ENCODE peak calls at places on chromosomes 4 and X, in nine cellular contexts. F, B, L, X, U, C, K, E and Z are unnamed samples.

GRCh38 chr4:13642576-13642975 is 15.1 kb upstream of the BOD1L1 start:
- DNase-seq in E (peak), B (peak), C (peak), K (no peak), X (no peak), F (no peak), U (peak), L (no peak), Z (no peak)

GRCh38 chrX:40143001-40143400 is 45.2 kb upstream of the BCOR start:
- DNase-seq in F (no peak), C (no peak), B (no peak), U (no peak), L (no peak), K (no peak), E (no peak), X (no peak), Z (no peak)

GRCh38 chrX:25015486-25016360 is at the start of gene ARX:
- DNase-seq in E (no peak), U (peak), K (peak), C (peak), X (no peak), F (peak), B (peak), L (peak), Z (peak)

GRCh38 chrX:152479525-152479924 is 28.4 kb upstream of the GABRA3 start:
- DNase-seq in B (peak), L (no peak), K (no peak), X (no peak), E (no peak), F (no peak), C (no peak), U (no peak), Z (no peak)

GRCh38 chr4:98828801-98829200 is 100.1 kb downstream of the EIF4E start:
- DNase-seq in X (no peak), K (no peak), C (no peak), E (no peak), U (no peak), F (no peak), B (no peak), L (no peak), Z (peak)

GRCh38 chr4:152935661-152936445 is at the start of gene FHDC1:
- DNase-seq in L (no peak), U (no peak), E (peak), F (peak), C (peak), X (peak), B (no peak), K (no peak), Z (peak)

GRCh38 chrX:101057095-101057714 is 5.3 kb upstream of the TRMT2B start:
- DNase-seq in K (peak), L (no peak), F (no peak), C (no peak), B (no peak), U (peak), E (no peak), X (no peak), Z (no peak)

GRCh38 chrX:12955882-12956703 is 18.8 kb upstream of the TMSB4X start:
- DNase-seq in K (peak), X (no peak), L (no peak), F (no peak), B (peak), C (no peak), U (peak), E (peak), Z (peak)

GRCh38 chr4:139919513-139919912 is 234.5 kb downstream of the MAML3 start:
- DNase-seq in L (no peak), K (peak), C (no peak), F (no peak), E (no peak), B (peak), X (peak), U (peak), Z (no peak)

GRCh38 chr4:28007693-28008092 is 1147.1 kb downstream of the STIM2 start:
- DNase-seq in K (no peak), B (no peak), X (peak), F (no peak), L (no peak), C (no peak), E (no peak), U (no peak), Z (no peak)

GRCh38 chrX:106726485-106727437 is at the start of gene RNF128:
- DNase-seq in F (no peak), U (peak), B (peak), C (peak), X (no peak), E (peak), K (no peak), L (peak), Z (no peak)

GRCh38 chr4:165476214-165477098 is 97.6 kb downstream of the CPE start:
- DNase-seq in K (peak), B (no peak), U (peak), C (no peak), L (no peak), F (no peak), E (no peak), X (no peak), Z (peak)

GRCh38 chr4:138911903-138912713 is 103.5 kb upstream of the NOCT start:
- DNase-seq in B (no peak), C (no peak), L (no peak), X (peak), K (no peak), E (no peak), F (no peak), U (no peak), Z (no peak)

GRCh38 chr4:10347281-10347795 is 109.9 kb downstream of the ZNF518B start:
- DNase-seq in E (no peak), U (no peak), X (no peak), F (no peak), C (no peak), K (no peak), B (no peak), L (no peak), Z (no peak)

GRCh38 chr4:168437192-168437938 is 42.9 kb downstream of the DDX60L start:
- DNase-seq in L (no peak), E (no peak), X (no peak), F (no peak), C (no peak), B (no peak), U (no peak), K (no peak), Z (peak)

GRCh38 chr4:138190452-138190858 is 51.7 kb downstream of the SLC7A11 start:
- DNase-seq in F (no peak), B (no peak), K (no peak), C (no peak), X (no peak), E (no peak), L (no peak), U (no peak), Z (no peak)

GRCh38 chr4:89645512-89645911 is 191.4 kb downstream of the SNCA start:
- DNase-seq in L (no peak), C (no peak), E (no peak), K (no peak), F (no peak), U (no peak), X (no peak), B (no peak), Z (no peak)

GRCh38 chr4:143083811-143084472 is 100.8 kb upstream of the USP38 start:
- DNase-seq in E (no peak), K (no peak), U (no peak), C (no peak), B (no peak), X (peak), L (no peak), F (no peak), Z (no peak)

GRCh38 chrX:31092970-31093638 is 21.3 kb upstream of the FTHL17 start:
- DNase-seq in X (no peak), E (no peak), K (no peak), U (no peak), F (no peak), B (no peak), L (no peak), C (no peak), Z (no peak)

GRCh38 chr4:61041527-61041926 is 158.6 kb upstream of the ADGRL3 start:
- DNase-seq in C (no peak), E (no peak), B (no peak), U (no peak), L (no peak), F (no peak), K (no peak), X (no peak), Z (no peak)

GRCh38 chr4:110196206-110196870 is 2.1 kb downstream of the ELOVL6 start:
- DNase-seq in L (peak), U (peak), B (peak), C (peak), X (no peak), F (peak), E (peak), K (peak), Z (peak)

GRCh38 chr4:38099908-38100407 is 139.8 kb downstream of the PTTG2 start:
- DNase-seq in B (no peak), C (no peak), L (no peak), K (peak), U (peak), F (no peak), X (no peak), E (no peak), Z (no peak)

DNA sequence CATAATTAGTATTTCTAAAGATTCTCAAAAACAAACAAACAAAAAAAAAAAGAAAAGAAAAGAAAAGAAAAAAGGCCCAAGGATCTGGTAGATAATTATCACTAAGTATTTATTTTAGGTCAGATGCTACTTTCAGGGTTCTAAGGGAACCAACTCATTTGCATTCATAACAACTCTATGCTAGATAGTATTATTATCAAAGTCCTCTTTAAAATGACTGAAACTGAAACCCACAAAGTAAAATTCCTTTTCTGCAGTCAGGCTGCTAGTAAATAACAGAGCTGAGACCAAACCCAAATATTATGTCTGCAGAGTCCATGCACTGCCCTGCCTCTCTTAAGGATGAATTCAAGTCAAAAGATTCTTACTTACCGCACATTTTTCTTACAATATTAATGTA is 38.3 kb upstream of the MAPK10 start:
- DNase-seq in C (no peak), U (no peak), X (no peak), L (no peak), E (no peak), K (no peak), B (no peak), F (no peak), Z (no peak)
- TF ChIP-seq POLR2A in C (no peak), U (no peak), X (no peak), L (no peak), E (no peak), K (no peak), B (no peak), F (no peak), Z (no peak)

DNA sequence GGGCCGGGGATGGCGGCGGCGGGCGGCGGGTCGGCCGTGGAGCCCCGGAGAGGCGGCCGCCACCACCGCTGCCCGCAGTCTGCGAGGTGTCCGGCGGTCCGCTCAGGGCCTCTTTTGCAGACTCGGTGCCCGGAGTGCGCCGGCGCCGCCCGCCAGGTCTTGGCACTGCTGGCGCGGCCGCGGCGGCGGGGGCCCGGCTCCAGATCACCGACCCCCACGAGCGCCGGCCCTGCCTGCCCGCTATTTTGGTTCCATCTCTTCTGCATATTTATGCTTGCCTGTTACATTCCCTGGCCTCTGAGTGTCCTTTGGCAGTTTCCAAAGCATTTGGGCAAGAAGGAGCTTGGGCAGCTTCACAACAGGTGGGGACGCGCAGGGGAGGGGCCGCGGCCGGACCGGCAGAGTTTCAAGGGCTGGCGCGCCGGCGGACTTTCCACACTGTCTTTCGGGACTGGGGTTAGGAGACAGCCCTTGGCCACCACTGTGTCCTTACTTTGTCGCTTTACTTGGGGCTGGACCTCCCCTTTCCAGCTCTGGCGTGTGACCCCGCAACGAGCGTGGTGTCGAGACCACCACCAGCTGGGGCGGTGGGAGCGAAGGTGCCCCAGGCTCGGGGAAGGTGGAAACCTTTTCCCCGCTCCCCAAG is 668 bp upstream of the TAPT1 start:
- DNase-seq in X (peak), B (peak), U (no peak), E (peak), K (peak), C (peak), F (peak), L (peak), Z (peak)
- TF ChIP-seq POLR2A in X (no peak), B (peak), U (no peak), E (no peak), K (no peak), C (peak), F (no peak), L (peak), Z (peak)

GRCh38 chr4:1985780-1986577 is 22.8 kb downstream of the NELFA start:
- DNase-seq in K (no peak), X (no peak), B (no peak), F (no peak), E (no peak), L (no peak), C (no peak), U (no peak), Z (no peak)
- TF ChIP-seq POLR2A in K (no peak), X (no peak), B (no peak), F (no peak), E (no peak), L (no peak), C (no peak), U (no peak), Z (no peak)

GRCh38 chr4:185773419-185773818 is 38.6 kb downstream of the SORBS2 start:
- DNase-seq in U (no peak), K (peak), B (peak), E (peak), C (no peak), X (peak), L (no peak), F (no peak), Z (no peak)
- TF ChIP-seq POLR2A in U (no peak), K (no peak), B (peak), E (no peak), C (no peak), X (no peak), L (peak), F (no peak), Z (no peak)

DNA sequence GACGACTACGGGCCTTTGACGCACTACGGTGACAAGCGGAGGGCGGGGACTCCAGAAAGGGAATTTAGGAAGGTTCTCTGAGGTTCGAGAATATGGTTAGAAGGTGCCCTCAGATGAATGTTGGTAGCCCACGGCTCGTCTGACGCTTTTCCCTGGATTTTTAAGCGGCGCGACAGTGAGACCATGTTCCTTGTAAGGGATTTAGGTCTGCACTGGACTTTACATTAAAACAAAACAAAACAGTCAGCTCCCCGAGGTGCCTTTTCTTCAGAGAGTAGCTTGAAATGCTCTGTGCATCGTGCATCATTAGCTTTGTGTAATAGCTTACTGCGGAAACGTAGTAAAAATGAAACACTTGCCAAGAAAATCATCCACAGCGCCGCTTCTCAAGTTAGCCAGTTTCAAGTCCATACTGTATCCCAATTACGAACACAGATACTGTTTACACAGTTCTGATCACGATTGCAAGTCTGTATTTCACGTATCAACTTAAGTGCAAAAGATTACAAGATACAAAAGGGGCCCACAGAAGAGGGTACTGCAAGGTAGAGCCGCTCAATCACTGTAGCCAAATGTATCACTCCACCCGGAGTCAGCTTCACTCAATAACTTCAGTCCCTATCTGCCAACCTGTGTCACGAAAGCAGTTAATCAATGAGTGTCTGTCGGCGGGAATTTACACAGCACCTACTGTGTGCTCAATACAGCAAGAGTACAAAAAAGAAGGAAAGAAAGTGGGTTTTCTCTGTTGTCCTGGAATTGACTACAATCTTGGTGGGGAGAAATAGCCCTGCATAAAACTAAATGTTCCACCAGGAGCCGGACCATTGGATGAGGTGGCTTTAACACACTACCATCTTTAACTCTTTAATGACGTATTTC is 525 bp upstream of the NKRF start:
- DNase-seq in X (no peak), U (peak), L (no peak), F (no peak), C (no peak), B (no peak), K (no peak), E (no peak), Z (no peak)
- TF ChIP-seq POLR2A in X (no peak), U (peak), L (peak), F (no peak), C (no peak), B (no peak), K (peak), E (no peak), Z (peak)